ENCODE peak calls at places on chromosome 19, in eight cellular contexts. F, M, G, K, Y, I, X and Z are unnamed samples.

GRCh38 chr19:4186087-4186993 is 3.9 kb downstream of the ANKRD24 start:
- DNase-seq in F (peak), G (peak), M (no peak), X (peak), Y (peak), I (no peak), K (no peak), Z (no peak)

GRCh38 chr19:7652061-7652641 is 15.2 kb downstream of the STXBP2 start:
- DNase-seq in F (peak), Y (peak), I (peak), X (peak), M (no peak), K (peak), G (peak), Z (peak)

GRCh38 chr19:53868091-53868891 is 608 bp downstream of the MYADM start:
- DNase-seq in G (peak), M (no peak), K (peak), X (peak), F (peak), Y (peak), I (peak), Z (no peak)

GRCh38 chr19:41219924-41220567 is 1.0 kb downstream of the AXL start:
- DNase-seq in K (peak), G (no peak), I (no peak), X (peak), Y (peak), F (no peak), M (no peak), Z (no peak)

GRCh38 chr19:18464646-18465045 is 26.7 kb upstream of the ISYNA1 start:
- DNase-seq in F (no peak), K (peak), X (peak), I (no peak), G (no peak), Y (peak), M (no peak), Z (peak)

GRCh38 chr19:38977445-38978314 is 2.1 kb upstream of the FBXO17 start:
- DNase-seq in G (no peak), F (no peak), X (no peak), Y (no peak), K (no peak), I (no peak), M (no peak), Z (no peak)

GRCh38 chr19:48806518-48806817 is 4.4 kb downstream of the BCAT2 start:
- DNase-seq in I (no peak), X (no peak), K (no peak), Y (no peak), F (peak), G (peak), M (no peak), Z (no peak)

GRCh38 chr19:3818918-3819317 is 32.7 kb upstream of the MATK start:
- DNase-seq in F (no peak), M (no peak), K (no peak), I (no peak), Y (no peak), G (no peak), X (no peak), Z (no peak)

GRCh38 chr19:43467730-43468129 is 2.3 kb upstream of the LYPD3 start:
- DNase-seq in X (no peak), F (no peak), Y (no peak), G (no peak), K (no peak), M (no peak), I (peak), Z (no peak)

GRCh38 chr19:49338691-49339363 is 3.6 kb downstream of the CD37 start:
- DNase-seq in I (no peak), F (peak), Y (peak), G (peak), K (peak), M (no peak), X (peak), Z (no peak)

GRCh38 chr19:49338023-49338677 is 2.9 kb downstream of the CD37 start:
- DNase-seq in I (no peak), Y (no peak), G (peak), K (peak), X (no peak), M (no peak), F (peak), Z (no peak)

GRCh38 chr19:47229674-47230121 is 1.3 kb downstream of the BBC3 start:
- DNase-seq in M (no peak), F (no peak), X (no peak), I (peak), K (no peak), Y (peak), G (no peak), Z (no peak)

GRCh38 chr19:47231215-47232054 is 436 bp upstream of the BBC3 start:
- DNase-seq in K (peak), F (peak), G (peak), X (peak), Y (peak), I (peak), M (no peak), Z (no peak)

GRCh38 chr19:47228937-47229673 is 1.9 kb downstream of the BBC3 start:
- DNase-seq in I (peak), M (no peak), G (no peak), F (no peak), K (peak), X (no peak), Y (peak), Z (no peak)

GRCh38 chr19:47230921-47231214 is at the start of gene BBC3:
- DNase-seq in G (no peak), X (no peak), K (no peak), F (no peak), I (no peak), Y (no peak), M (no peak), Z (no peak)

GRCh38 chr19:47230122-47230920 is 678 bp downstream of the BBC3 start:
- DNase-seq in F (peak), K (peak), G (peak), X (peak), Y (peak), M (no peak), I (no peak), Z (no peak)
- TF ChIP-seq CTCF in F (peak), K (peak), G (peak), X (peak), Y (peak), M (peak), I (peak), Z (peak)

DNA sequence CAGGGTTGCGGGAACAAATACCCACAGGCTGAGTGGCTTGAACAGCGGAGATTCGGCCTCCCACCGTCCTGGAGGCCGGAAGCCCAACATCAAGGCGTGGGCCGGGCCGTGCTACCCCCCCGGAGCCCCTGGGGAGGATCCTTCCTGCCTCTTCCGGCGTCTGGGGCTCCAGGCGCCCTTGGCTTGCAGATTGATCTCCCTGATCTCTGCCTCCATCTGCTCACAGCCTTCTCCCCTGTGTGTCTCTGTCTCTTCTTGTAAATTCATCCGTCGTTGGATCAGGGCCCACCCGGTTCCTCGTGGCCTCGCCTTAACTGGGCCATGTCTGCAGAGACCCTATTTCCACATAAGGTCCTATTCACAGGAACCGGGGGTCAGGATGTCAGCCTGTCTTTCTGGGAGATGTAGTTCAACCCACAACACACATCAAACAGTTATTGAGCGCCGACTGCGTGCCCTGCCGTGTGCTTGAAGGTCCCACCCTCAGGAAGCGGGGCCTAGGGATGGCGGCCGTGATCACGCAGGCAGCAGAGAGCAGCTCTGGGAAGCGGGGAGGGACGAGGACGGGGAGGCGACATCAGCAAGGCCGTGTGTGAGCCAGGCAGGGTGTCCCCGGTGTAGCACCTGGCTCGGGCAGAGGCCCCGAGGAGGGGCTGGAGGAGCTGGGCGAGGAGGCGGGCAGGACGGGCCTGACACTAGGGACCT is 21.3 kb downstream of the HCN2 start:
- DNase-seq in G (no peak), X (peak), Y (peak), M (no peak), F (no peak), K (no peak), I (no peak), Z (no peak)
- H3K4me3 ChIP-seq in G (no peak), X (peak), Y (no peak), M (no peak), F (no peak), K (peak), I (no peak), Z (no peak)

GRCh38 chr19:45166723-45167252 is 6.0 kb upstream of the NKPD1 start:
- DNase-seq in F (no peak), Y (no peak), I (no peak), X (peak), M (no peak), G (no peak), K (no peak), Z (no peak)
- TF ChIP-seq CTCF in F (no peak), Y (no peak), I (no peak), X (no peak), M (no peak), G (no peak), K (no peak), Z (no peak)

GRCh38 chr19:1292419-1293151 is 6.9 kb downstream of the EFNA2 start:
- DNase-seq in F (no peak), K (no peak), G (no peak), X (no peak), M (no peak), Y (no peak), I (no peak), Z (no peak)

GRCh38 chr19:1293782-1294621 is 8.3 kb downstream of the EFNA2 start:
- DNase-seq in F (no peak), G (no peak), K (no peak), M (no peak), X (no peak), I (no peak), Y (no peak), Z (no peak)

GRCh38 chr19:1290699-1291651 is 5.3 kb downstream of the EFNA2 start:
- DNase-seq in M (no peak), K (no peak), G (no peak), I (no peak), F (no peak), X (no peak), Y (peak), Z (no peak)

GRCh38 chr19:1290245-1290698 is 4.6 kb downstream of the EFNA2 start:
- DNase-seq in F (no peak), M (no peak), K (no peak), I (no peak), Y (no peak), X (no peak), G (no peak), Z (no peak)

GRCh38 chr19:1291761-1292418 is 6.2 kb downstream of the EFNA2 start:
- DNase-seq in G (peak), I (no peak), X (no peak), Y (peak), M (no peak), F (no peak), K (no peak), Z (no peak)
- H3K4me3 ChIP-seq in G (no peak), I (no peak), X (no peak), Y (no peak), M (no peak), F (no peak), K (no peak), Z (no peak)

DNA sequence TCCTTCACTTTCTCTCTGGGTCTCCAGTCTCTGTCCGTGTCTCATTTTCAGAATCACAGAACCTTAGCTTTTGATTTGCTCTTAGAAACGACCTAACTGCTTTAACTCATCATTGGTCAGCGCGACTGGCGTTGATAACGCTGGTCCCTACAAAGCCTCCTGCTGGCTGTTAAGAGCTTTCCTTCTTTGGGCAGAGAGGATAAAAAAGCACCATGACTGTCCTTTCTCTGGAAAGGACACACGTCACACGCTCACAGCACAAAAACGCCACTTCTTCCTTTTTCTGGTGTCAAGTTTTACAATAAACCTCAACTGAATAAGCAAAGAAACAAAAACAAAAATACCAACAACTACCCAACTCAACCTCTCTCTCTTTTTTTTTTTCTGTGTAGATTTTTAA is 1.7 kb upstream of the KLK12 start:
- DNase-seq in M (no peak), F (no peak), G (no peak), Y (no peak), I (peak), K (no peak), X (no peak), Z (no peak)
- TF ChIP-seq CTCF in M (no peak), F (no peak), G (no peak), Y (no peak), I (no peak), K (no peak), X (no peak), Z (no peak)

DNA sequence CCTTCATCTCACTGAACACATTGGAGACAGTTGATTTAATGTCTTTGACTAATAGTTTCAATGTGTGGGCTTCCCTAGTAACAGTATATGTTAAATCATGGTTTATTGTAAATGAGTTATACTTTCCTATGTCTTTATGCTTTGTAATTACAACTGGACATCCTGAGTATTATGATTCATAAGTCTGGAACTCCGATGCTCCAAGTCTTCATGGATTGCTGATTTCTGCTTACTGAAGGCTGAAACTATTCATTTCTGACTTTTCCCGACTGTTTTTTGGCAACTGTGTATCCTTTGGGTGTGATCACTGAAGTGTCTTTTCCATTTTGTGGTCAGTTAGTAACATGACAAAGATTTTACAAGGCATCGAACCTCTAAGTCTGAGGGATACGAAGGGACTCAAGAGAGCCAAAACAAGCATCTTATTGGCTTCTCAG is 20.0 kb upstream of the CD70 start:
- DNase-seq in G (no peak), K (no peak), I (peak), X (no peak), M (peak), Y (no peak), F (no peak), Z (no peak)
- H3K4me3 ChIP-seq in G (no peak), K (no peak), I (no peak), X (no peak), M (no peak), Y (no peak), F (no peak), Z (no peak)

GRCh38 chr19:14117668-14118164 is at the start of gene PRKACA:
- DNase-seq in F (peak), M (peak), I (peak), Y (peak), K (peak), G (peak), X (peak), Z (peak)
- TF ChIP-seq CTCF in F (no peak), M (no peak), I (no peak), Y (no peak), K (no peak), G (no peak), X (no peak), Z (no peak)

DNA sequence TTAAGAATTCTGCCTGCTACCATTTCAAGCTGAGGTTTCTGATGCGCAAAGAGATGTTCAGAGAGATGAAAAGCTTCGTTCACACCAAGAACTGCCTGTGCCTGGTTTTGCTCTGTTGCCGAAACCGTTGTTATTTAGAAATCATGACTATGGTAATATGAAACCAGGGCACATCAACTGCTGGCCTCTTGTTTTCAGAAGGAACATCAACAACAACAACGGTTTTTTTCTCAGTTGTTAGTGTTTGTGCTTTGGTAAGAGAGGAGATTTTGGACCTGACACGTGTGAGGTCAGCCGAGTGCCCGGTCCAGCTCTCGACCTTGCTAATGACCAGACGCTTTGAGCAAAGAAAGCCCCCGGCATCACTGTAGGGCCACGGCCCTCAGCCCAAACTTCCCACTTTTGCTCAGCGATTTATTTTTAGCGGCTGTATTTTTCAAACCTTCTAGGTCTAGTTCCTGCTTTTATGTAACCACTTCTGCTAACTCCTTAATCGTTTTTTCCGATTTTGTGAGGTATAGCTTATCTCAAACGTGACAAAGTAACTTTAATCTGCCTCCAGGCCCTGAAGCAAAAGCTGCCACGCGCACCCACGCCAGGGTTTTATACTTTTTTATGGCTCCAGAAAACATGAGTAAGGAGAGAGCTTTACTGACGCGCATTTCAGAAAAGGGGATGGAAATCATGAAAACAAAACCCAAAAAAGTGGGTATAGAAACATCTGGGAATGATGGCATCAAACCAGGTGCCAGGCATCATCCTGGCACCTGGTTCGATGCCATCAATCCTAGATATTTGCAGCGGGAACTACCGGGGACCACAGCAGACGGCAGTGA is 42.0 kb downstream of the KLF2 start:
- DNase-seq in F (no peak), G (no peak), Y (no peak), I (no peak), M (no peak), X (no peak), K (no peak), Z (no peak)
- H3K4me3 ChIP-seq in F (no peak), G (no peak), Y (no peak), I (no peak), M (no peak), X (no peak), K (no peak), Z (no peak)

GRCh38 chr19:35045667-35046300 is 4.3 kb downstream of the HPN start:
- DNase-seq in F (no peak), K (no peak), G (no peak), I (peak), Y (no peak), X (no peak), M (no peak), Z (no peak)
- TF ChIP-seq CTCF in F (peak), K (no peak), G (no peak), I (peak), Y (no peak), X (peak), M (peak), Z (no peak)